ENCODE peak calls at places on chromosomes 5 and 9, in ten cellular contexts. M, R, F, L, Z, B, T, E, U and K are unnamed samples.

GRCh38 chr5:6117212-6117611 is 261.1 kb downstream of the MED10 start:
- DNase-seq in M (no peak), R (no peak), F (no peak), L (no peak), Z (no peak), B (no peak), T (no peak), E (no peak), U (no peak), K (no peak)

GRCh38 chr9:121246821-121247511 is 21.0 kb upstream of the GSN start:
- DNase-seq in M (peak; percentile 91), R (no peak), F (no peak), L (peak; percentile 77), Z (no peak), B (peak; percentile 33), T (peak; percentile 94), E (peak; percentile 28), U (peak; percentile 45), K (no peak)

GRCh38 chr9:114925039-114925438 is 5.4 kb downstream of the TNFSF8 start:
- DNase-seq in M (no peak), R (no peak), F (no peak), L (no peak), Z (no peak), B (no peak), T (no peak), E (no peak), U (no peak), K (no peak)

GRCh38 chr5:139105621-139106071 is 92.5 kb downstream of the SIL1 start:
- DNase-seq in M (no peak), R (no peak), F (no peak), L (no peak), Z (no peak), B (no peak), T (no peak), E (no peak), U (no peak), K (no peak)

GRCh38 chr9:33623658-33624586 is 99.9 kb downstream of the ANKRD18B start:
- DNase-seq in M (peak; percentile 76), R (peak; percentile 72), F (no peak), L (peak; percentile 72), Z (peak; percentile 45), B (peak; percentile 43), T (peak; percentile 33), E (peak; percentile 52), U (peak; percentile 54), K (no peak)

GRCh38 chr9:69647804-69648203 is 24.4 kb downstream of the APBA1 start:
- DNase-seq in M (no peak), R (no peak), F (no peak), L (no peak), Z (no peak), B (no peak), T (no peak), E (no peak), U (no peak), K (no peak)

GRCh38 chr5:169020102-169020501 is 280.8 kb downstream of the SLIT3 start:
- DNase-seq in M (peak; percentile 55), R (no peak), F (no peak), L (peak; percentile 8), Z (no peak), B (no peak), T (peak; percentile 45), E (no peak), U (no peak), K (no peak)

GRCh38 chr5:150644496-150644895 is 4.0 kb downstream of the SYNPO start:
- DNase-seq in M (no peak), R (no peak), F (no peak), L (no peak), Z (no peak), B (peak; percentile 41), T (no peak), E (peak; percentile 79), U (no peak), K (no peak)

GRCh38 chr5:143771229-143772001 is 40.5 kb upstream of the HMHB1 start:
- DNase-seq in M (peak; percentile 10), R (no peak), F (no peak), L (peak; percentile 55), Z (no peak), B (no peak), T (no peak), E (no peak), U (no peak), K (no peak)

GRCh38 chr5:64397552-64397951 is 108.3 kb upstream of the RGS7BP start:
- DNase-seq in M (no peak), R (no peak), F (no peak), L (no peak), Z (no peak), B (no peak), T (no peak), E (no peak), U (no peak), K (no peak)

GRCh38 chr9:129501771-129502324 is 119.1 kb downstream of the C9orf50 start:
- DNase-seq in M (no peak), R (no peak), F (no peak), L (no peak), Z (no peak), B (no peak), T (no peak), E (no peak), U (peak; percentile 73), K (no peak)

GRCh38 chr5:38922199-38922598 is 76.4 kb downstream of the OSMR start:
- DNase-seq in M (peak; percentile 73), R (peak; percentile 54), F (no peak), L (peak; percentile 61), Z (no peak), B (peak; percentile 39), T (peak; percentile 26), E (peak; percentile 41), U (peak; percentile 67), K (no peak)

GRCh38 chr5:135491552-135492318 is 39.6 kb upstream of the TIFAB start:
- DNase-seq in M (no peak), R (no peak), F (no peak), L (no peak), Z (no peak), B (no peak), T (no peak), E (no peak), U (peak; percentile 60), K (no peak)
- H3K27me3 ChIP-seq in M (peaks cover 100% of the 10 kb centered on the region), R (peaks cover 14% of the 10 kb centered on the region), F (peaks cover 43% of the 10 kb centered on the region), L (no peaks in the 10 kb centered on the region), Z (peaks cover 6% of the 10 kb centered on the region), B (peaks cover 66% of the 10 kb centered on the region), T (peaks cover 34% of the 10 kb centered on the region), E (peaks cover 82% of the 10 kb centered on the region), U (peaks cover 62% of the 10 kb centered on the region), K (no peaks in the 10 kb centered on the region)

DNA sequence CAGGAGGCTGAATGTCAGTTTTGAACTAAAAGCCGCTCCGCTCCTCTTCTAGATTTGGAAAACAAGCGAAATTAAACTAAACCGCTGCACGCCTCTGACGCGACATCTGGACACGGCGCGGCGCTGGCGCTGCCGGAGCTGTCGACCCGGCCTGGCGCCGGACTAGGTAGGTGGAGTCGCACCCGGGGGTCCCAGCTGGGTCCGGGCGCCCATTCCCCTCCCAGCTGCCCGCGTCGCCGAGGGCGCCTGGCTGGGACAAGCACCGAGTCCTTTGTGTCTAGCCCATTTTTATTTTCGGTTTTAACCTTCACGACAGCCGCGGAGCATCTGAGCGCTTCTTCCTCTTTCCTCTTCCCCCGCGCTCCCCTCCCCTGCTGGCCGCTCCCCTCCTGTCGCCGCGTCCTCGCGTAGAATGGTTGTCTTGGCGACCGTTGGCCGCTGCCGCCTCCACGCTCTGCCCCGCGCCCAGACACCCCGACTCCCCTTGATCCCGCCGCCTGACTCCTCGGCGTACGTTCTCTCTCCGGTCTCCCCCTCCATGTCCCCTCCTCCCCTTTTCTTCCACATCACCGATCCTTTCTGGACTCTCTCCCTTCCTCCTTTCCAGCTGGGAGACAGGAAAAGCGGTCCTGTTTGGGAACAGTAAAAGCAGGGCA is 533 bp downstream of the CDKN2B-AS1 start:
- DNase-seq in M (peak; percentile 74), R (peak; percentile 89), F (peak; percentile 89), L (peak; percentile 68), Z (peak; percentile 90), B (peak; percentile 74), T (peak; percentile 63), E (peak; percentile 69), U (peak; percentile 88), K (no peak)
- H3K4me3 ChIP-seq in M (peak overlapping the region; percentile 40), R (peak overlapping the region; percentile 87), F (peak overlapping the region; percentile 76), L (peak overlapping the region; percentile 98), Z (peak overlapping the region; percentile 81), B (peak overlapping the region; percentile 98), T (peak overlapping the region; percentile 90), E (peak overlapping the region; percentile 73), U (peak overlapping the region; percentile 83), K (peak overlapping the region; percentile 72)

GRCh38 chr5:176740131-176740701 is 70.1 kb upstream of the UNC5A start:
- DNase-seq in M (no peak), R (peak; percentile 42), F (peak; percentile 75), L (no peak), Z (no peak), B (no peak), T (no peak), E (no peak), U (no peak), K (no peak)
- H3K27me3 ChIP-seq in M (peaks cover 36% of the 10 kb centered on the region), R (peaks cover 39% of the 10 kb centered on the region), F (peaks cover 94% of the 10 kb centered on the region), L (peaks cover 80% of the 10 kb centered on the region), Z (peaks cover 7% of the 10 kb centered on the region), B (peaks cover 87% of the 10 kb centered on the region), T (peaks cover 60% of the 10 kb centered on the region), E (peaks cover 100% of the 10 kb centered on the region), U (peaks cover 96% of the 10 kb centered on the region), K (peaks cover 8% of the 10 kb centered on the region)

DNA sequence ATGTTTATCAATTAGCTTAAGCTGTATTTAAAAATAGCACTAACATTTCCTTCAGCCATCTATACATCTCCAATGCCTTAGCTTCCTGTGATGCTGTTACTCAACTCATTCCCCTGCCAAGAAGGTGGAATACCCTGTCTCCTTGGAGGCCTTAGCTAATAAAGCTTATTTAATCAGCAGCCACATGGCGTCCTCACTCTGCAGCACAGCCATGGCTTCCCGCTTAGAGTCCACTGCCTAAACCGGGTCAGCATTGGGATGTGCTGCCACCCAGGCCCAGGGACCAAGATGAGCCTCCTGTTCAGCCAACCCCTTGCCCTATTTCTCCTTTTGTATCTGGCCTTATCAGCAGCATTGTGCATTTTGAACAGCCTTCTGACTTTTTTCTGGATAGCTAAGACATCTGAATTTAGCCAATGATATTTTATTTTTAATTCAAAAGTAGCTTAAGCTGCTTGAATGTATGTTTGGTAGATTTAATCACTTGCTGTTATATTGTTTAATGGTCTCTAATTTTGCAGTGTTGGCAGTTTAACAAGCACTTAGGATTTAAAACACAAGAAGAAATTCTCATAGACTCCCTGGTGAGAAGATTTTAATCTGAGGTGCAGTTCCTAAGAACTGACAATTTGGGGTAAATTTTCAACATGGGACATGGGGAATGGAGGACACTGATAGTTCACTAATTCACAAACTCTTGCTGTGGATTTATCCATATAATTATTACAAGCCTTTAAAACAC is 113.0 kb downstream of the RPS23 start:
- DNase-seq in M (peak; percentile 75), R (no peak), F (no peak), L (peak; percentile 73), Z (no peak), B (no peak), T (peak; percentile 73), E (no peak), U (no peak), K (no peak)
- H3K4me3 ChIP-seq in M (no peak overlapping the region), R (no peak overlapping the region), F (no peak overlapping the region), L (no peak overlapping the region), Z (no peak overlapping the region), B (no peak overlapping the region), T (no peak overlapping the region), E (no peak overlapping the region), U (no peak overlapping the region), K (no peak overlapping the region)